ENCODE peak calls at places on chromosomes 5 and 9, in five cellular contexts. C is transverse colon, U is stomach, I is body of pancreas, G is A549. M is an unnamed sample.
A peak's percentile ranks its signal among the peaks of the same experiment; 100 is the strongest.

GRCh38 chr5:107388111-107388861 is 282.5 kb downstream of the EFNA5 start:
- DNase-seq in C (no peak), U (no peak), I (no peak), G (no peak), M (peak; percentile 93)

GRCh38 chr9:99326112-99326916 is 104.2 kb downstream of the SEC61B start:
- DNase-seq in C (no peak), U (no peak), I (no peak), G (no peak), M (peak; percentile 40)

GRCh38 chr5:132797651-132798050 is 15.5 kb upstream of the SOWAHA start:
- DNase-seq in C (no peak), U (no peak), I (no peak), G (no peak), M (no peak)

GRCh38 chr5:107401470-107402085 is 269.2 kb downstream of the EFNA5 start:
- DNase-seq in C (no peak), U (no peak), I (no peak), G (no peak), M (no peak)

GRCh38 chr9:112380771-112381181 is 868 bp downstream of the HSDL2 start:
- DNase-seq in C (no peak), U (no peak), I (peak; percentile 12), G (no peak), M (no peak)

GRCh38 chr9:99103909-99104458 is 929 bp upstream of the TGFBR1 start:
- DNase-seq in C (no peak), U (no peak), I (no peak), G (no peak), M (no peak)

GRCh38 chr9:85859751-85860150 is 81.2 kb upstream of the NAA35 start:
- DNase-seq in C (no peak), U (no peak), I (no peak), G (no peak), M (no peak)

GRCh38 chr5:171201285-171201684 is 107.8 kb upstream of the TLX3 start:
- DNase-seq in C (no peak), U (no peak), I (no peak), G (no peak), M (no peak)

GRCh38 chr5:142316051-142316450 is 8.8 kb downstream of the SPRY4 start:
- DNase-seq in C (no peak), U (no peak), I (peak; percentile 7), G (no peak), M (no peak)

GRCh38 chr9:112520069-112520468 is 33.4 kb downstream of the KIAA1958 start:
- DNase-seq in C (no peak), U (no peak), I (no peak), G (no peak), M (no peak)

GRCh38 chr5:172407241-172407691 is 47.1 kb downstream of the SH3PXD2B start:
- DNase-seq in C (no peak), U (no peak), I (no peak), G (no peak), M (no peak)

GRCh38 chr9:33750307-33750838 is 45.0 kb upstream of the PRSS3 start:
- DNase-seq in C (peak; percentile 70), U (peak; percentile 41), I (no peak), G (peak; percentile 53), M (no peak)

DNA sequence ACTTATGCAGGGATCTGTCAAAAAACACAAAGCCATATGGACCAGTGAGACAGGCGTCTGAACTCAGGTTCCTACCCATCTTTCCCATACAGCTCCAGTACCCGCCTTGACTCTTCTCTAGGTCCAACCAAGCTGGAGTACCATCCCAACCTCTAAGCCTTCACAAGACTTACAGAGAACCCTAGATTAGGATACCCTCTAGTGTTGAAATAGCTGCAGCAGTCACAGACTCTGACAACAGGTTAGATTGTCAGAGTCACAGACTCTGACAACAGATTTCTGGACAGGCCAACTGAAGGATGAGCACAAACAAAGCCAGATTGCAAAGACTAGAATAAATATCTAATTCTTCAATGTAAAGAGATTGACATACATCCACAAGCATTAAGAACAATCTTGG is 266.1 kb downstream of the GRIA1 start:
- DNase-seq in C (no peak), U (no peak), I (no peak), G (no peak), M (no peak)
- TF ChIP-seq CTCF in C (no peak), U (no peak), I (no peak), G (no peak), M (peak; percentile 28)

GRCh38 chr9:88577256-88577655 is 42.3 kb downstream of the NXNL2 start:
- DNase-seq in C (no peak), U (no peak), I (no peak), G (no peak), M (no peak)

GRCh38 chr9:88574993-88575392 is 40.0 kb downstream of the NXNL2 start:
- DNase-seq in C (no peak), U (no peak), I (no peak), G (no peak), M (no peak)

GRCh38 chr9:88579363-88579715 is 44.4 kb downstream of the NXNL2 start:
- DNase-seq in C (no peak), U (no peak), I (no peak), G (no peak), M (no peak)

GRCh38 chr9:88578486-88579362 is 43.7 kb downstream of the NXNL2 start:
- DNase-seq in C (peak; percentile 85), U (peak; percentile 89), I (peak; percentile 79), G (peak; percentile 73), M (no peak)

DNA sequence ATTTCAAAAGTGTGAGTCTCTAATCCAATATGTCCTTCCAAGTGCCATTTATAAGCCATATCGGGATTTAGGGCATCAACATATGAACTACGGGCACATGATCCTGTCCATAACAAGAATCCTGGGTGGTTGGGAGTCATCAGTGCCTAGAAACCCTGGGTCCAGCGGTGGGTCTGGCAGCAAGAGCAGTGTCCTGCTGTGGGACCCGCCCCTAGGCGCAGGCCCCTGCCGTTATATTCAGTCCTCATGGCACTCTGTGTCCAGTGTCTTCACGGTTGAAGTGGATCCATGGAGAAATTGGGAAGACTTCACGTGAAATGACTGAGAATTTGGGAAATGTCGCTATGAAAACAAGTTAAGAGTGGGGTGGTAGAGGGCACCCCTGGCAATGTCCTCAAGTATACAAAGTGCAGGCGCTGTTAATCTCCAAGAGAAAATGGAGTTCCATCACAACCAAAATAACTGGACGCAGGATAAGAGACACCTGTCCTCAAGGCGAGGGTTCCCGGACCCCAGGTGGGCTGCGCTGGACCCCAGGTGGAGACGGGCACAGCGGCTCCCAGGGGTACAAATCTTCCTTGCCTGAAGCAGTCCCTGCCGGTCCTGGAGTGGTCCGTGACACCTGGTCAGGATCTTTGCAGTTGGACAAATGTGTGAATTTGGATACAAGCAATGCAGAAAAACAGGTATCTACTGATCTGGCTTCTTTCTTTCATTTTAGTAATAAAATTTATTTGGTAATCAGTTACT is 42.9 kb downstream of the NXNL2 start:
- DNase-seq in C (no peak), U (no peak), I (no peak), G (no peak), M (no peak)
- H3K4me3 ChIP-seq in C (no peak overlapping the region), U (no peak overlapping the region), I (no peak overlapping the region), G (peak overlapping the region; percentile 20), M (no peak overlapping the region)

DNA sequence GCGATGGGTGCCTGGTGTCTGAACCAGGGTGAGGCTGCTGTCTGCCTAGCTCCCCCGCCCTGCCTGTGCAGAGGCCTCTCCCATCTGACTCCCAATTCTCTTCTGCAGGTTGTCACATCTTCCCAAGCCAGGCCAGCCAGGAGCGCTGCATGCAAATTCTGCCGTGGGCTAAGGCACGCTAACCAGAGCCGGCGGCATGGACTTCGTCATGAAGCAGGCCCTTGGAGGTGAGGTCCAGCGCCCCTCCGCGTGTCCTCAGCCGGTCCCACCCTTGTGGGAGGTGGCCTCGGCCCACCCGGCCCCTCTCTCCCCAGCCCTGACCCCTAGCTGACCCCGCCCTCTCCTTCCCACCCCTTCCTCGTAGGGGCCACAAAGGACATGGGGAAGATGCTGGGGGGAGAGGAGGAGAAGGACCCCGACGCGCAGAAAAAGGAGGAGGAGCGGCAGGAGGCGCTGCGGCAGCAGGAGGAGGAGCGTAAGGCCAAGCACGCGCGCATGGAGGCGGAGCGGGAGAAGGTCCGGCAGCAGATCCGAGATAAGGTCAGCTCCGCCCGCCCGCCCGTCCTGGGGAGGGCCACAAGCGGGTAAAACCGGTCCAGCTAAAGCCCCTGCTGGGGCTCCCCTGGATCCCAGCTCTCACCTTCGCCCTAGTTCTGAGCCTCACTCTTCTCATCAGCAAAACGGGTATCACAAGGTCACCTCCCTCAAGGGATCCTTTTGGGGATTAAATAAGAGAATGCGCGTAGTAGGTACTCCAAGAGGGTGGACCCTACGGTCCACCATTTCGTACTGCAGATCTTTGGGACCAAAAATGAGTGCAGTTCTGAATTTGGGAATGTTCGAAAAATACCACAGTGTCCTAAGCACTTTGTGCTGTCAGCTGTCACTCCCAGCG is 7.4 kb downstream of the CPLX2 start:
- DNase-seq in C (no peak), U (peak; percentile 29), I (no peak), G (no peak), M (no peak)
- TF ChIP-seq CTCF in C (no peak), U (no peak), I (no peak), G (no peak), M (no peak)

GRCh38 chr9:91193658-91194391 is 167.9 kb downstream of the AUH start:
- DNase-seq in C (peak; percentile 91), U (peak; percentile 93), I (peak; percentile 94), G (peak; percentile 57), M (peak; percentile 91)

GRCh38 chr9:91195372-91196012 is 166.2 kb downstream of the AUH start:
- DNase-seq in C (no peak), U (no peak), I (no peak), G (no peak), M (no peak)

GRCh38 chr9:91192379-91192775 is 169.3 kb downstream of the AUH start:
- DNase-seq in C (no peak), U (no peak), I (peak; percentile 42), G (no peak), M (no peak)

GRCh38 chr9:91191443-91192378 is 170.0 kb downstream of the AUH start:
- DNase-seq in C (no peak), U (no peak), I (no peak), G (no peak), M (no peak)

GRCh38 chr9:91192785-91193657 is 168.7 kb downstream of the AUH start:
- DNase-seq in C (peak; percentile 81), U (peak; percentile 74), I (peak; percentile 94), G (peak; percentile 95), M (peak; percentile 100)
- H3K4me3 ChIP-seq in C (peak overlapping the region; percentile 35), U (peak overlapping the region; percentile 32), I (no peak overlapping the region), G (peak overlapping the region; percentile 40), M (peak overlapping the region; percentile 44)

M was measured in AG09309.